ENCODE peak calls at places on chromosomes 3 and 15, in ten cellular contexts. T is lower lobe of right lung; U is GM23338; I is psoas muscle; Y is fibroblast of lung; X is naive thymus-derived CD4-positive, alpha-beta T cell; W is CD8-positive, alpha-beta T cell; C is SJSA1; E is tibial nerve; A is mesendoderm. D is an unnamed sample. For H3K4me1 and H3K27me3, the result is how much of the 10 kb centered on the place peaks cover.

GRCh38 chr15:42932833-42933515 is 12.4 kb upstream of the TTBK2 start:
- DNase-seq in X (no peak), I (no peak), T (no peak), E (no peak), U (no peak), C (no peak), A (peak), Y (no peak), W (no peak), D (no peak)

GRCh38 chr3:22284559-22284958 is 533.5 kb upstream of the ZNF385D start:
- DNase-seq in E (no peak), C (no peak), X (no peak), T (no peak), Y (peak), W (no peak), U (no peak), I (no peak), A (no peak), D (no peak)

GRCh38 chr15:85726446-85726845 is 68.3 kb downstream of the KLHL25 start:
- DNase-seq in A (no peak), I (no peak), Y (no peak), T (no peak), X (no peak), E (no peak), U (no peak), W (no peak), C (no peak), D (no peak)

GRCh38 chr3:140816804-140817203 is 124.8 kb upstream of the SLC25A36 start:
- DNase-seq in U (no peak), E (no peak), Y (no peak), T (no peak), C (no peak), X (no peak), A (peak), W (no peak), I (no peak), D (no peak)

GRCh38 chr3:121809249-121809648 is 25.6 kb downstream of the IQCB1 start:
- DNase-seq in U (no peak), I (no peak), Y (no peak), A (no peak), C (no peak), E (no peak), X (no peak), T (no peak), W (no peak), D (no peak)

GRCh38 chr3:173287361-173287760 is 110.2 kb upstream of the NLGN1 start:
- DNase-seq in Y (no peak), A (no peak), X (no peak), C (no peak), U (no peak), I (no peak), W (no peak), E (no peak), T (no peak), D (no peak)

GRCh38 chr3:49353022-49353421 is 5.1 kb downstream of the GPX1 start:
- DNase-seq in T (no peak), U (no peak), E (no peak), A (no peak), C (no peak), X (no peak), I (no peak), Y (no peak), W (no peak), D (no peak)

GRCh38 chr15:100725121-100726069 is 123.0 kb downstream of the ASB7 start:
- DNase-seq in I (no peak), A (no peak), E (no peak), Y (peak), U (no peak), T (no peak), C (peak), X (no peak), W (no peak), D (no peak)

GRCh38 chr3:52834871-52835501 is at the start of gene MUSTN1:
- DNase-seq in X (no peak), W (no peak), A (no peak), I (peak), E (peak), T (no peak), C (no peak), Y (peak), U (peak), D (peak)

GRCh38 chr3:183328164-183328563 is 75.1 kb downstream of the B3GNT5 start:
- DNase-seq in A (no peak), Y (no peak), W (no peak), U (no peak), T (no peak), X (no peak), E (no peak), I (no peak), C (no peak), D (no peak)

GRCh38 chr3:82410366-82410765 is 648.9 kb upstream of the GBE1 start:
- DNase-seq in T (no peak), W (no peak), C (no peak), E (no peak), Y (no peak), I (no peak), A (peak), X (no peak), U (peak), D (no peak)

GRCh38 chr3:197906850-197907187 is 43.2 kb upstream of the RPL35A start:
- DNase-seq in Y (no peak), T (no peak), E (no peak), X (no peak), A (no peak), I (no peak), W (no peak), U (no peak), C (no peak), D (no peak)

GRCh38 chr15:82045179-82045891 is 483 bp downstream of the MEX3B start:
- DNase-seq in A (peak), T (peak), U (peak), E (peak), W (peak), I (peak), X (peak), Y (peak), C (peak), D (peak)

GRCh38 chr3:25438791-25439555 is 10.9 kb downstream of the RARB start:
- DNase-seq in Y (no peak), W (no peak), T (no peak), X (no peak), I (no peak), C (peak), A (no peak), U (no peak), E (no peak), D (no peak)

GRCh38 chr15:70193734-70194133 is 96.0 kb upstream of the TLE3 start:
- DNase-seq in C (no peak), U (no peak), I (no peak), W (no peak), X (no peak), T (no peak), Y (no peak), A (no peak), E (no peak), D (no peak)

GRCh38 chr3:101988591-101988990 is 139.3 kb downstream of the NFKBIZ start:
- DNase-seq in I (no peak), C (no peak), W (no peak), U (no peak), X (no peak), E (no peak), A (no peak), Y (no peak), T (no peak), D (no peak)

GRCh38 chr3:908839-909238 is 184.0 kb upstream of the CNTN6 start:
- DNase-seq in W (no peak), U (peak), A (peak), E (no peak), T (no peak), X (no peak), I (no peak), C (no peak), Y (no peak), D (no peak)

GRCh38 chr3:23748398-23749110 is 57.2 kb upstream of the UBE2E1 start:
- DNase-seq in E (no peak), T (no peak), Y (peak), X (no peak), A (no peak), W (no peak), C (no peak), U (no peak), I (no peak), D (no peak)

GRCh38 chr15:26298010-26298661 is 435.0 kb upstream of the ATP10A start:
- DNase-seq in Y (no peak), W (no peak), A (no peak), U (no peak), C (no peak), T (no peak), E (no peak), I (no peak), X (no peak), D (no peak)

GRCh38 chr3:60153221-60153999 is 1097.8 kb downstream of the FHIT start:
- DNase-seq in A (no peak), E (no peak), Y (no peak), I (no peak), W (no peak), C (no peak), X (no peak), U (no peak), T (no peak), D (no peak)

GRCh38 chr15:58062175-58062574 is 3.3 kb downstream of the ALDH1A2 start:
- DNase-seq in W (no peak), A (no peak), X (no peak), U (no peak), C (no peak), Y (no peak), E (no peak), T (no peak), I (no peak), D (no peak)
- H3K4me3 ChIP-seq in W (no peak), A (no peak), X (no peak), U (no peak), C (no peak), Y (no peak), E (no peak), T (no peak), I (no peak), D (no peak)

DNA sequence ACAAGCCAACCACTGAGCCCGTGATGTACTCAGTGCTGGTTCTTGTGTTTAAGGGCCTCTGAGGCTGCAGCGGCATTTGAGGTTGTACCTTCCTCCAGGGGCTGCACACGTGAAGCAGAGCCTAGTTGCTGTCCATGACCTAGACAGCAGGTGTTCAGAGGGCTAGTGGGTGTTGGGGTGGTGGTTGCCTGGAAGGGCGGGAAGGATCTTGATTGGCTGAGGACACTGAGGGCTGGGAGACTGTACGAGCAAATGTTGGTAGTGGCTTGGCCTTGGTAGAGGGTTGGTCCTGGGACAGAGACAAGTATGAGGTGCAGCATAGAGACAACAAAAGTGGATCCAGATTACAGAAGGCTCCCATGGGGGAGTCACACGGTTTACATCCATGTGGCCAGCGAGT is 17.0 kb upstream of the HES1 start:
- DNase-seq in A (no peak), E (no peak), C (no peak), T (no peak), X (no peak), Y (no peak), I (no peak), W (no peak), U (no peak), D (no peak)
- H3K4me1 ChIP-seq in A (under half), E (under half), C (under half), T (under half), X (under half), Y (under half), I (under half), W (under half), U (under half), D (under half)

GRCh38 chr3:16511561-16512434 is 1.7 kb downstream of the RFTN1 start:
- DNase-seq in C (peak), E (peak), Y (peak), U (peak), X (peak), W (peak), A (peak), T (peak), I (peak), D (peak)
- H3K27me3 ChIP-seq in C (under half), E (under half), Y (under half), U (half or more), X (under half), W (under half), A (under half), T (under half), I (under half), D (under half)

GRCh38 chr3:152434142-152434541 is 165.4 kb downstream of the MBNL1 start:
- DNase-seq in W (no peak), A (no peak), U (no peak), I (no peak), E (no peak), Y (no peak), C (no peak), T (no peak), X (no peak), D (no peak)

GRCh38 chr3:152438706-152439105 is 170.0 kb downstream of the MBNL1 start:
- DNase-seq in T (no peak), C (no peak), I (no peak), A (no peak), U (no peak), Y (no peak), E (no peak), X (no peak), W (no peak), D (no peak)

GRCh38 chr3:152438181-152438580 is 169.5 kb downstream of the MBNL1 start:
- DNase-seq in U (no peak), A (no peak), E (no peak), T (no peak), Y (no peak), X (no peak), C (no peak), W (no peak), I (no peak), D (no peak)

DNA sequence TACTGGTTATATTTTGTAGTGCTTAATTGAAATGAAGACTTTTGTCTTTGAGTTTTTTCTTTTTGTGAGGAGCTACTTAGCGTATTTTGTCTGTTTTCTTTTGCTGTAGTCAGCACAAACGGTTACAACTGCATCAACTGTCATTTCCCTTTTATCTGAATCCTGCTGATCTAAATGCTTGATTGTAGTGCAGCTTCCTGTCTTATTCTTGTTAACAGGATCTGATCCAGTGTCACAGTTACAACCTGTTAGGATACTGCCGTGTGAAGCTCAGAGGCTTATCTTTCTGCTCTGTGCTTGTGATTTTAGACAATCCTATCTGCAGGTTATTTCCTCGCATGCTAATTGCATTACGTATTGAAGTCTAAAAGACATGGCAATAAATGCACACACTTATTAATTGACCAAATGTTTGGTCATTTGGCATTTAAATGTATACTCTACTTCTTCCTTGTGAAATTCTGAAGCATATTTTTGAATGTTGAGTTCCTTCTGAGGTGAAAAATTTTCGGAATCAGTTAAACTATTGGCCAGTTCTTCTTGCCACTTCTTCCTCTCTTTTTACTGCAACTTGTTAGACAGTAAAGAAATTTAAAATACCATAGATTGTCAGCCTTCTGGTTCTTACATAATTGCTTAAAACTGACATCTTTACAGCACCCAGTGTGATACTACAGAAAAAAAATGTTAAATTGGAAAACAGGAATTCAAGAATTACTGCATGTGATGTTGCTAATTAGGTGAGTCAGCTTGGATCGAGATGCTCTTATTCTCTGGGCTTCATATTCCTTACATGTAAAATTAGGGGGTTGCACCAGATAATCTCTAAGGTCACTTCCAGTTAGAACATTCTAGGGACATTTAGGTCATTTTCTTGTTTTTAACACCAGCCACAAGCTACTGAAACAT is 168.2 kb downstream of the MBNL1 start:
- DNase-seq in C (no peak), W (no peak), X (no peak), T (no peak), A (peak), I (no peak), E (no peak), U (no peak), Y (no peak), D (no peak)
- H3K4me3 ChIP-seq in C (no peak), W (no peak), X (no peak), T (no peak), A (no peak), I (peak), E (no peak), U (no peak), Y (no peak), D (no peak)

GRCh38 chr3:172124271-172124670 is 84.9 kb downstream of the FNDC3B start:
- DNase-seq in U (no peak), W (no peak), C (no peak), E (no peak), X (no peak), A (peak), T (no peak), I (no peak), Y (no peak), D (no peak)
- H3K4me1 ChIP-seq in U (under half), W (under half), C (under half), E (half or more), X (under half), A (under half), T (under half), I (half or more), Y (under half), D (under half)

GRCh38 chr3:151084893-151085226 is 604 bp upstream of the MED12L start:
- DNase-seq in I (no peak), C (no peak), W (no peak), A (no peak), T (no peak), X (no peak), E (no peak), Y (no peak), U (no peak), D (no peak)

GRCh38 chr3:151085227-151085888 is at the start of gene MED12L:
- DNase-seq in U (peak), E (no peak), T (peak), X (no peak), W (peak), Y (peak), C (peak), I (peak), A (peak), D (peak)

GRCh38 chr3:151086484-151087456 is 1.3 kb downstream of the MED12L start:
- DNase-seq in E (peak), X (peak), U (peak), Y (peak), W (peak), C (peak), A (peak), T (peak), I (peak), D (peak)

GRCh38 chr3:151087648-151088047 is 2.2 kb downstream of the MED12L start:
- DNase-seq in E (no peak), C (no peak), X (no peak), U (no peak), I (no peak), A (no peak), Y (no peak), T (no peak), W (no peak), D (no peak)

DNA sequence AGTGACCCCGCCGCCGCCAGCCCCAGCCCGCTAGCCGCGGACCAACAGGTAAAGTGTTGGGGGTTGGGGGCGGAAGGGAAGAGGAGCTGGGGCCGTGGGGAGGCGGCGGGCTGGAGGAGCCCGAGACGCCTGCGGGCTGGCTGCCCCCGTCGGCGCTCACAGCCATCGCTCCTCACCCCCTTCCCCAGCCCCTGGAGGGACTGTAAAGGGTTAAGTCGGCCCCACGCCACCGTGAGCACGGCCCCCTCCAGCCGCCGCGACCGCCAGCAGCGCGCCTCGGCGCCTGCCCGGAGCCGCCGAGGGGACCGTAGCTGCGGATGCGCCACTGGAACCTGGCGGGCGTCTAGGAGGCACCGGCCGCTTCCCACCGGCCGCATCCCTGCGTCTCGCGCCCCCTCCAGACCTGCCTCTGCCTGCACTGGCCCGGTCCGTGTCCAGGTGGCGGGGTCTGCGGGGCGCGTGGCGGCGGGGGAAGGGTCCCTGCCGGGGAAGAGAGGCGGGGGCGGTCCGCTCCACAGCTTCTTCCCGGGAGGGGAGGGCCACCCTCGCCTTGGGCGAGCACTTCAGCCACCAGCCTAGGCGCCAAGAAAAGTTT is 522 bp downstream of the MED12L start:
- DNase-seq in I (peak), E (no peak), Y (no peak), W (peak), T (peak), U (peak), A (peak), X (no peak), C (no peak), D (peak)
- H3K27me3 ChIP-seq in I (under half), E (under half), Y (under half), W (under half), T (under half), U (under half), A (under half), X (under half), C (half or more), D (under half)

DNA sequence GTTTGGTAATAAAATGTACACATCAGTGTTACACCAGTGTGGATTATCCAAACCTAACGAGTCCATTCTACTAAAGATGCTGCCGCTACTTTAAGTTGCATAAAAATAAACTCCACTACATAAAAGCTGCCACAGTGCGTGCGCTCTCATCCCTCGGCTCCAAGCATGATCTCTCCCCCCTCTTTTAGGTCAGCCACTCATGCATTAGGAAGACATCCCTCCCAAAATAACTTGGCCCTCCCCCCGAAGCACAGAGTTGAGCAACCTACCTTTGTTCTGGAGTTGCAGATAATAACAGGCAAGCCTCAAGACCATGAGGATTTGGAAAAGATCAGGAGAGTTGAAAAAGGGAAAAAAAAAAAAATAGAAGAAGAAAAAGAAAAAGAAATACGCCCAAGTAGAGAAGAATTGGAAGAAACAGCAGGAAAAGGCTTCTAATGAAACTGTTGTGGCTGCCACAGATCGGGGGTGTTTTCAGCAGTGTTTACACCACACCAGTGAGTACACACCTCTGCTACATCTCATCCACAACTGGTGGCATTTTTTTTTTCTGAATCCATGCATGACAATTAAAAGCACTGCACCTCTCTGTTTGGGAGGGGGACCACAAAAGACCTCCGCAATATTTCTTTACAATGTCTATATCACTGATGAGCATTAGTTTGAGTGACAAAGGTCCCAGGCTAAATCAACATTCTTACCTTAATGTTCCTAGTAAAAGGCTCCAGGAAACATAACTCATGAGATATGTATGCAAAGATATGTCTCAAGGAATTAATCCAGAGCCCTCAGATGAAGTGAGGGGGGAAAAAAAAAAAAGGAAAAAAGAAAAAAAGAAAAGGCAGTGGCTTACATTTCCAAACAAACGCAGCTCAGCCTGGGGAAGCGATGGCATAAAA is 339.1 kb downstream of the FOXP1 start:
- DNase-seq in X (no peak), C (peak), T (no peak), E (no peak), W (no peak), A (peak), Y (peak), I (peak), U (no peak), D (peak)
- H3K4me3 ChIP-seq in X (no peak), C (peak), T (peak), E (no peak), W (no peak), A (no peak), Y (peak), I (peak), U (peak), D (peak)